ENCODE peak calls at places on chromosomes 7 and 10, in four cellular contexts. K is choroid plexus epithelial cell; J is body of pancreas; Q is CD8-positive, alpha-beta T cell. E is an unnamed sample.

GRCh38 chr10:71351628-71352319 is 32.7 kb downstream of the SLC29A3 start:
- DNase-seq in K (no peak), J (no peak), Q (no peak), E (no peak)

GRCh38 chr7:121178452-121178851 is 150.3 kb upstream of the WNT16 start:
- DNase-seq in K (no peak), J (no peak), Q (no peak), E (no peak)

GRCh38 chr10:82496114-82496513 is 621.1 kb downstream of the NRG3 start:
- DNase-seq in K (no peak), J (no peak), Q (no peak), E (no peak)

GRCh38 chr10:76282122-76283030 is 851.0 kb downstream of the LRMDA start:
- DNase-seq in K (no peak), J (no peak), Q (no peak), E (peak)

GRCh38 chr10:48685731-48686130 is 1.1 kb downstream of the WDFY4 start:
- DNase-seq in K (no peak), J (no peak), Q (no peak), E (no peak)

GRCh38 chr7:1942704-1943294 is 272.7 kb downstream of the ELFN1 start:
- DNase-seq in K (peak), J (no peak), Q (no peak), E (no peak)

GRCh38 chr7:45037876-45038275 is 37.9 kb downstream of the CCM2 start:
- DNase-seq in K (no peak), J (no peak), Q (no peak), E (no peak)

GRCh38 chr10:17229717-17229966 is 1.6 kb downstream of the VIM start:
- DNase-seq in K (no peak), J (no peak), Q (no peak), E (no peak)

GRCh38 chr7:104809906-104810305 is 204.1 kb upstream of the KMT2E start:
- DNase-seq in K (no peak), J (no peak), Q (no peak), E (no peak)

GRCh38 chr7:82017334-82017943 is 247.6 kb upstream of the HGF start:
- DNase-seq in K (peak), J (no peak), Q (no peak), E (no peak)

GRCh38 chr7:132956556-132956955 is 125.3 kb downstream of the CHCHD3 start:
- DNase-seq in K (no peak), J (no peak), Q (no peak), E (no peak)

GRCh38 chr10:33126118-33126517 is 168.1 kb upstream of the ITGB1 start:
- DNase-seq in K (peak), J (no peak), Q (peak), E (no peak)

GRCh38 chr7:132417037-132417906 is 159.0 kb downstream of the PLXNA4 start:
- DNase-seq in K (no peak), J (no peak), Q (no peak), E (no peak)

GRCh38 chr10:113004219-113004618 is 54.2 kb downstream of the TCF7L2 start:
- DNase-seq in K (no peak), J (no peak), Q (no peak), E (no peak)

GRCh38 chr10:113005380-113005779 is 55.3 kb downstream of the TCF7L2 start:
- DNase-seq in K (no peak), J (no peak), Q (no peak), E (no peak)

GRCh38 chr10:113007821-113008220 is 57.8 kb downstream of the TCF7L2 start:
- DNase-seq in K (peak), J (no peak), Q (no peak), E (no peak)

GRCh38 chr10:113006656-113007342 is 56.8 kb downstream of the TCF7L2 start:
- DNase-seq in K (no peak), J (no peak), Q (no peak), E (no peak)

DNA sequence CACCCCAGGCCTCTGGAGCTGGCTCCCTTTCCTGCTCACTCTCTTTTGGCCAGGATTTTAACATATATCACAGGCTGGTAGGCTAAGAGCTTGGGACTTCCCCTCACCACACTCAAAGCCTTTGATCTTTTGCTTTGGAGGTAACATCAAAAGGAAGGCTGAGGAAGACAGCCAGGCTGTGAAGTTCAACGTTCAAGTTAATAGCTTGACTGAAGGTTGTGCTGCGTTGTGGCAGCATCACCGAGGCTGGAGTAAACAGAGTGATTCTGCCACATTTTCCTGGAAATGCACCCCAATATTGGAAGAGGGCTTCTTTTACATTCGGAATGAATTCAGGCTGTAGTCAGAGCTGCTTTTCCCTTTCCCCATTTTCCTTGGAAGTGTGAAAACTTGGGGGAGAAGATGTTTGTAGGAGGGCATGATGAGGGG is 57.3 kb downstream of the TCF7L2 start:
- DNase-seq in K (no peak), J (no peak), Q (peak), E (no peak)
- H3K4me3 ChIP-seq in K (no peak), J (no peak), Q (peak), E (no peak)

GRCh38 chr10:58857251-58857650 is 319.2 kb upstream of the PHYHIPL start:
- DNase-seq in K (peak), J (no peak), Q (no peak), E (no peak)

GRCh38 chr10:58859541-58859940 is 316.9 kb upstream of the PHYHIPL start:
- DNase-seq in K (peak), J (no peak), Q (no peak), E (no peak)

GRCh38 chr10:58854811-58855210 is 321.6 kb upstream of the PHYHIPL start:
- DNase-seq in K (no peak), J (no peak), Q (no peak), E (no peak)

GRCh38 chr10:58853668-58854067 is 322.8 kb upstream of the PHYHIPL start:
- DNase-seq in K (no peak), J (no peak), Q (no peak), E (no peak)

GRCh38 chr10:58856508-58857240 is 319.8 kb upstream of the PHYHIPL start:
- DNase-seq in K (peak), J (peak), Q (no peak), E (peak)
- H3K4me3 ChIP-seq in K (no peak), J (no peak), Q (no peak), E (no peak)

GRCh38 chr7:128938524-128939074 is 872 bp downstream of the IRF5 start:
- DNase-seq in K (no peak), J (no peak), Q (no peak), E (no peak)

GRCh38 chr7:128937647-128938523 is at the start of gene IRF5:
- DNase-seq in K (no peak), J (peak), Q (no peak), E (no peak)

GRCh38 chr7:128939075-128939860 is 1.5 kb downstream of the IRF5 start:
- DNase-seq in K (no peak), J (no peak), Q (no peak), E (no peak)

GRCh38 chr7:128936798-128937197 is 929 bp upstream of the IRF5 start:
- DNase-seq in K (no peak), J (no peak), Q (no peak), E (no peak)

DNA sequence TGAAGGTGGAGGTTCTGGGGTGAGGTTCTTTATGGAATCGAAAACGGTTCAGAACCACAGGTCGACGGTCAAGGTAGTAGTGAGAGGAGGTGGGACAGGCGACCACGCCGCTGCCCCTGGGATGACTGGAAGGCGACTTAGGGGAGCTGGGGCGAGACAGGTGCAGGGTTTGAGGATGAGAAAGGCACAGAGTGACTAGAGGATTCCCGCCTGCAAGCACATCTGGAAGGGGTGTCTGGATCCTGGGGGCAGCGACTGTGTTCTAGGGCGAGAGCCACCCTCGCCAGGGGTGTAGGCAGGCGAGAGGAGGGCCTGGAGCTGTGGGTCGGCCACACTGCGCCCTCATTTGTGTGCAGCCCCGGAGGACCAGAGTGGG is 468 bp upstream of the IRF5 start:
- DNase-seq in K (no peak), J (no peak), Q (no peak), E (no peak)
- H3K4me3 ChIP-seq in K (no peak), J (peak), Q (no peak), E (peak)

DNA sequence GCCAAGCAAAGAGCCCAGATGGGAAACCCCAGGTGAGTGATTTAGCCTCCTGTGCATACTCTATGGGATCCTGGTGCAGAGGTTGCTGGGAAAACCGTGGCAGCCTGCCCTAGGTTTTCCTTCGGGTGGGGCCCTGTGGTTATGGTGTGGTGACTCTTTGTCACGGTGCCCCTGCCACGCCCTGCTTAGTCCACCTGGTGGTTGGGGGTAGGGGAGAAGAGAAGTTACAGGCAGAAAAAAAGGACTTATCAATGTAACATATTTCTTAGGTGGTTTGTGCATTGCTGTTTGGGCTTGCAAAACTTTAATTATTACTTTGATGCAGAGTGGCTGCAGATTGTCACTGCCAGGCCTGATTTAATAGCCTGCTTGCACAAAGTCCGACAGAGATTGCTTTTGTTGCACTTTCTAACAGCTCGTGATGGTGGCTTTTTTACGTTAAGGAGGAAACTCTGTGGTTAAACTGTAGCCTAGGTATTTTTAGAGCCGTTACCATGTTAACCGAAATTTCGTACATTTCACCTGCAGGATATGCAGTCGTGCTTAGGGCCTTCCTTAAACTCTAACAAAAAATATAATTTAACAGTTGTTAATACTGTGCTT is 197.4 kb downstream of the RNLS start:
- DNase-seq in K (no peak), J (peak), Q (peak), E (no peak)
- H3K4me3 ChIP-seq in K (no peak), J (no peak), Q (peak), E (no peak)

DNA sequence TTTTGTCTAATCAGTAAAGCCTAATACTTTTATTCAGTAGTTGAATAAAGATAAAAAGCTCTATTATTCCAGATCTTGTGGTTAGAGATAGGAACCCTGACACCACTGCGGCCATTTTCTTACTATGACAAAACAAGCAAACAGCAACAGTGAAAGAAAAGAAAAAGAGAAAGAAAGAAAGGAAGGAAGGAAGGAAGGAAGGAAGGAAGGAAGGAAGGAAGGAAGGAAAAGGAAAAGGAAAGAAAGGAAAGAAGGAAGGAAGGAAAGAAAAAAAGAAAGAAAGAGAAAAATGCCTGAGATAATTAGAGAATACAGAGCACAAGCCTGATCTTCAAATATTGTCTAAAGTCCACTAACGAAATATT is 140.0 kb downstream of the ETV1 start:
- DNase-seq in K (no peak), J (no peak), Q (no peak), E (no peak)
- H3K4me3 ChIP-seq in K (no peak), J (no peak), Q (no peak), E (no peak)